ENCODE peak calls at places on chromosomes 16 and 17, in nine cellular contexts. W is H9; J is psoas muscle; A is activated CD8-positive, alpha-beta T cell treated with anti-CD3 and anti-CD28 coated beads, Interleukin-2, amount 10 ng/mL, durations not matched to agents 7 days and 5 days; T is heart right ventricle; D is NCI-H345; E is neural progenitor cell; R is heart left ventricle; N is fibroblast of mammary gland. V is an unnamed sample.

GRCh38 chr17:19288453-19288852 is 51.3 kb downstream of the EPN2 start:
- DNase-seq in E (peak), W (peak), D (no peak), N (no peak), J (no peak), T (no peak), R (no peak), A (no peak), V (peak)

GRCh38 chr17:8222380-8222629 is 11.9 kb upstream of the AURKB start:
- DNase-seq in D (no peak), R (no peak), T (no peak), J (no peak), N (no peak), A (peak), W (no peak), E (peak), V (no peak)

GRCh38 chr17:78357177-78357586 is 2.7 kb downstream of the SOCS3 start:
- DNase-seq in R (peak), J (peak), N (peak), W (peak), A (no peak), E (no peak), D (no peak), T (peak), V (peak)

GRCh38 chr17:44198721-44199552 is 747 bp downstream of the ATXN7L3 start:
- DNase-seq in T (peak), W (peak), D (peak), A (peak), E (peak), R (peak), J (peak), N (no peak), V (peak)

GRCh38 chr17:83065660-83066542 is 13.5 kb upstream of the METRNL start:
- DNase-seq in R (peak), T (peak), E (no peak), D (no peak), J (no peak), W (no peak), A (no peak), N (no peak), V (no peak)

GRCh38 chr16:54268766-54269165 is 17.8 kb downstream of the IRX3 start:
- DNase-seq in W (peak), N (no peak), R (no peak), J (no peak), A (no peak), D (no peak), E (no peak), T (no peak), V (peak)

GRCh38 chr16:88499836-88500251 is 46.8 kb downstream of the ZFPM1 start:
- DNase-seq in N (no peak), W (no peak), J (no peak), A (no peak), E (no peak), D (no peak), R (no peak), T (peak), V (no peak)

GRCh38 chr16:80841231-80841630 is 36.8 kb upstream of the CDYL2 start:
- DNase-seq in J (no peak), N (no peak), W (no peak), R (no peak), T (no peak), A (no peak), E (no peak), D (no peak), V (no peak)

GRCh38 chr16:88289549-88290344 is 93.0 kb upstream of the ZNF469 start:
- DNase-seq in A (peak), R (no peak), E (no peak), W (no peak), J (no peak), N (no peak), D (no peak), T (no peak), V (no peak)

GRCh38 chr17:49575524-49576120 is at the start of gene NXPH3:
- DNase-seq in A (peak), J (peak), T (peak), D (peak), E (peak), N (peak), W (peak), R (peak), V (peak)

GRCh38 chr17:21231533-21231932 is 17.6 kb upstream of the TMEM11 start:
- DNase-seq in J (no peak), N (no peak), W (no peak), A (no peak), E (no peak), T (no peak), R (no peak), D (no peak), V (no peak)

GRCh38 chr16:75599452-75600277 is 23.4 kb downstream of the ADAT1 start:
- DNase-seq in W (no peak), A (no peak), T (no peak), R (no peak), N (no peak), J (no peak), D (no peak), E (no peak), V (no peak)

GRCh38 chr16:85847036-85847435 is 47.5 kb downstream of the COX4I1 start:
- DNase-seq in T (no peak), J (no peak), E (no peak), N (no peak), W (no peak), R (no peak), D (no peak), A (no peak), V (no peak)

GRCh38 chr17:17350491-17351355 is 47.5 kb downstream of the NT5M start:
- DNase-seq in T (no peak), N (peak), R (no peak), W (peak), D (no peak), E (peak), A (no peak), J (no peak), V (peak)

GRCh38 chr17:14318906-14319205 is 18.0 kb downstream of the HS3ST3B1 start:
- DNase-seq in R (no peak), D (no peak), W (no peak), A (peak), E (no peak), T (no peak), J (no peak), N (no peak), V (peak)

GRCh38 chr16:89921699-89922476 is 1.3 kb upstream of the TUBB3 start:
- DNase-seq in D (peak), J (peak), R (peak), T (peak), W (peak), A (peak), N (peak), E (peak), V (peak)

GRCh38 chr17:9544221-9544620 is 31.4 kb downstream of the STX8 start:
- DNase-seq in W (no peak), A (no peak), T (no peak), E (peak), J (no peak), N (no peak), D (no peak), R (no peak), V (no peak)

GRCh38 chr17:41382396-41382795 is 290 bp upstream of the KRT34 start:
- DNase-seq in R (no peak), N (peak), W (no peak), T (no peak), D (no peak), J (no peak), E (no peak), A (no peak), V (peak)

GRCh38 chr17:63961355-63962207 is 11.1 kb downstream of the SCN4A start:
- DNase-seq in W (peak), R (peak), J (peak), D (no peak), N (peak), T (peak), E (peak), A (peak), V (peak)

GRCh38 chr17:75701288-75701687 is 20.0 kb upstream of the ITGB4 start:
- DNase-seq in N (no peak), R (no peak), T (no peak), J (no peak), D (no peak), W (no peak), A (no peak), E (no peak), V (no peak)

GRCh38 chr17:45649796-45650195 is 134.3 kb upstream of the CRHR1 start:
- DNase-seq in D (no peak), N (no peak), J (no peak), W (no peak), A (no peak), E (no peak), T (no peak), R (no peak), V (no peak)

GRCh38 chr16:89449726-89450335 is 40.5 kb downstream of the ANKRD11 start:
- DNase-seq in R (no peak), W (no peak), T (no peak), E (no peak), D (no peak), A (no peak), N (peak), J (no peak), V (peak)

GRCh38 chr17:17565471-17566365 is 25.8 kb downstream of the PEMT start:
- DNase-seq in R (no peak), D (no peak), A (no peak), E (no peak), J (peak), T (no peak), N (peak), W (no peak), V (no peak)

GRCh38 chr17:16935786-16936185 is 36.1 kb downstream of the TNFRSF13B start:
- DNase-seq in R (peak), W (peak), T (no peak), D (no peak), A (no peak), N (no peak), E (no peak), J (no peak), V (peak)

GRCh38 chr16:53232826-53233529 is 178.2 kb downstream of the CHD9 start:
- DNase-seq in N (no peak), A (no peak), J (no peak), R (no peak), T (no peak), E (no peak), D (no peak), W (no peak), V (no peak)

GRCh38 chr16:75931043-75931442 is 204.8 kb upstream of the CPHXL start:
- DNase-seq in D (no peak), E (no peak), J (no peak), W (no peak), R (no peak), A (no peak), N (peak), T (no peak), V (no peak)

GRCh38 chr16:18969050-18969854 is 14.5 kb upstream of the TMC7 start:
- DNase-seq in A (peak), N (peak), R (peak), J (peak), D (peak), T (peak), E (peak), W (peak), V (peak)

GRCh38 chr16:60142991-60143705 is 1409.0 kb upstream of the GOT2 start:
- DNase-seq in T (no peak), J (no peak), D (no peak), N (no peak), A (no peak), R (no peak), E (no peak), W (no peak), V (no peak)

GRCh38 chr17:78882546-78883089 is 20.4 kb downstream of the CEP295NL start:
- DNase-seq in W (peak), R (peak), D (no peak), A (no peak), N (no peak), T (no peak), E (no peak), J (no peak), V (no peak)

V was measured in islet precursor cell.